ENCODE peak calls at places on chromosomes 5 and 9, in five cellular contexts. A is neuronal stem cell, Y is IMR-90, N is H9, P is mesendoderm. W is an unnamed sample.

GRCh38 chr5:63351164-63351563 is 611.1 kb downstream of the HTR1A start:
- DNase-seq in A (no peak), Y (no peak), N (no peak), P (no peak), W (no peak)

GRCh38 chr9:90047828-90048227 is 443.0 kb downstream of the GADD45G start:
- DNase-seq in A (no peak), Y (no peak), N (no peak), P (no peak), W (no peak)

GRCh38 chr5:28397502-28397941 is 1359.1 kb upstream of the CDH9 start:
- DNase-seq in A (no peak), Y (no peak), N (no peak), P (peak), W (peak)

GRCh38 chr9:125540497-125540896 is 166.5 kb downstream of the MAPKAP1 start:
- DNase-seq in A (no peak), Y (no peak), N (no peak), P (no peak), W (peak)

GRCh38 chr9:86580688-86581087 is 226.5 kb upstream of the TUT7 start:
- DNase-seq in A (no peak), Y (peak), N (no peak), P (no peak), W (no peak)

GRCh38 chr5:177390363-177391300 is 6.4 kb downstream of the SLC34A1 start:
- DNase-seq in A (peak), Y (peak), N (peak), P (peak), W (peak)

GRCh38 chr5:150573867-150574817 is 66.2 kb downstream of the NDST1 start:
- DNase-seq in A (no peak), Y (no peak), N (no peak), P (peak), W (no peak)

GRCh38 chr9:6805532-6805931 is 47.8 kb downstream of the KDM4C start:
- DNase-seq in A (no peak), Y (peak), N (no peak), P (no peak), W (no peak)

GRCh38 chr9:86368871-86369521 is 14.8 kb upstream of the TUT7 start:
- DNase-seq in A (no peak), Y (peak), N (no peak), P (no peak), W (peak)

GRCh38 chr9:94081435-94081834 is 2.8 kb upstream of the PTPDC1 start:
- DNase-seq in A (no peak), Y (no peak), N (no peak), P (no peak), W (no peak)

GRCh38 chr9:30075451-30076199 is 2308.8 kb upstream of the ACO1 start:
- DNase-seq in A (no peak), Y (no peak), N (no peak), P (peak), W (peak)

GRCh38 chr5:57338068-57338848 is 144.4 kb downstream of the ACTBL2 start:
- DNase-seq in A (no peak), Y (no peak), N (peak), P (peak), W (no peak)

GRCh38 chr5:96668725-96669124 is 6.5 kb downstream of the CAST start:
- DNase-seq in A (no peak), Y (no peak), N (peak), P (peak), W (no peak)

GRCh38 chr9:109166171-109166770 is 778 bp downstream of the FRRS1L start:
- DNase-seq in A (peak), Y (no peak), N (peak), P (no peak), W (no peak)

GRCh38 chr5:116521173-116521872 is 53.3 kb downstream of the SEMA6A start:
- DNase-seq in A (no peak), Y (no peak), N (no peak), P (peak), W (no peak)

GRCh38 chr5:147448766-147449165 is 61.1 kb downstream of the DPYSL3 start:
- DNase-seq in A (no peak), Y (peak), N (no peak), P (no peak), W (peak)

GRCh38 chr5:92917044-92917443 is 664.0 kb downstream of the NR2F1-AS1 start:
- DNase-seq in A (no peak), Y (peak), N (no peak), P (no peak), W (peak)

GRCh38 chr9:70083429-70083828 is 39.8 kb downstream of the MAMDC2 start:
- DNase-seq in A (peak), Y (no peak), N (no peak), P (no peak), W (no peak)

GRCh38 chr9:4984171-4984570 is 901 bp upstream of the JAK2 start:
- DNase-seq in A (no peak), Y (no peak), N (no peak), P (no peak), W (no peak)

GRCh38 chr9:4591123-4591500 is 71.0 kb upstream of the PLPP6 start:
- DNase-seq in A (no peak), Y (no peak), N (no peak), P (no peak), W (no peak)

GRCh38 chr5:107404595-107405366 is 266.0 kb downstream of the EFNA5 start:
- DNase-seq in A (no peak), Y (no peak), N (no peak), P (no peak), W (no peak)

GRCh38 chr9:126974604-126975003 is 60.0 kb downstream of the RALGPS1 start:
- DNase-seq in A (no peak), Y (no peak), N (no peak), P (no peak), W (no peak)

GRCh38 chr5:181241393-181241975 is 2.2 kb downstream of the RACK1 start:
- DNase-seq in A (no peak), Y (peak), N (no peak), P (peak), W (no peak)

GRCh38 chr5:95620870-95621838 is 1.3 kb downstream of the GPR150 start:
- DNase-seq in A (peak), Y (no peak), N (peak), P (peak), W (peak)

GRCh38 chr5:112933105-112933504 is 11.1 kb upstream of the REEP5 start:
- DNase-seq in A (no peak), Y (no peak), N (no peak), P (no peak), W (no peak)

GRCh38 chr9:119157196-119157595 is 212.0 kb downstream of the BRINP1 start:
- DNase-seq in A (no peak), Y (no peak), N (no peak), P (no peak), W (no peak)

GRCh38 chr5:1508679-1509290 is 15.0 kb downstream of the LPCAT1 start:
- DNase-seq in A (no peak), Y (peak), N (peak), P (no peak), W (no peak)

GRCh38 chr9:133582501-133583045 is 26.6 kb downstream of the FAM163B start:
- DNase-seq in A (no peak), Y (no peak), N (no peak), P (no peak), W (no peak)

GRCh38 chr5:53253421-53253871 is 143.9 kb upstream of the MOCS2 start:
- DNase-seq in A (no peak), Y (peak), N (no peak), P (no peak), W (peak)

GRCh38 chr5:16721151-16722102 is 104.6 kb upstream of the RETREG1 start:
- DNase-seq in A (no peak), Y (no peak), N (no peak), P (peak), W (no peak)

GRCh38 chr9:105416840-105417239 is 31.0 kb upstream of the FSD1L start:
- DNase-seq in A (no peak), Y (no peak), N (no peak), P (no peak), W (no peak)

GRCh38 chr9:69325409-69326212 is 596 bp downstream of the ENTREP1 start:
- DNase-seq in A (no peak), Y (no peak), N (peak), P (peak), W (no peak)

GRCh38 chr9:126676685-126677143 is 63.0 kb downstream of the LMX1B start:
- DNase-seq in A (peak), Y (no peak), N (peak), P (peak), W (no peak)

DNA sequence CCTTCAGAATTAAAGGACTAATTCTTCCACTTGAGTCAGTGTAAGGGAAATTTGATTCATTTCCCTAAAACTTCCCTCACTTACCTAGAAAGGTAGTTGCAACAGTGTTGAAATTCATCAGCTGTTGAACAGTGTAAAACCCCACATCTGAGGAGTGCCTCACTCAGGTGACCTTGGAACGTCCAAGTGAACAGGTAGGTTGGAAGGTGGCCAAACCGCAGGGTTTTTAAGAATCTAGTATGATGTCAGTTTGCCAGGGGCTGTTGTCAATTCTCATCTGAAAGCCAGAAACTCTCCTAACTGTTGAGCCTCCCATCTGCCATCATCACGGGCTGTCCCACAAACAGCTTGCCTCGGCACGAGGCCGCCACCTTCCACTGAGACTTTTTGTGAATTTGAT is 105.7 kb downstream of the TMEM174 start:
- DNase-seq in A (no peak), Y (no peak), N (no peak), P (no peak), W (no peak)
- H3K9ac ChIP-seq in A (no peak), Y (no peak), N (no peak), P (no peak), W (no peak)

GRCh38 chr9:129174102-129174723 is 3.8 kb downstream of the IER5L start:
- DNase-seq in A (peak), Y (peak), N (peak), P (peak), W (peak)

GRCh38 chr9:129174724-129175514 is 3.1 kb downstream of the IER5L start:
- DNase-seq in A (peak), Y (peak), N (peak), P (peak), W (peak)

GRCh38 chr9:129171993-129172751 is 5.9 kb downstream of the IER5L start:
- DNase-seq in A (no peak), Y (no peak), N (no peak), P (no peak), W (no peak)

GRCh38 chr9:129173296-129174101 is 4.6 kb downstream of the IER5L start:
- DNase-seq in A (no peak), Y (no peak), N (no peak), P (no peak), W (no peak)

DNA sequence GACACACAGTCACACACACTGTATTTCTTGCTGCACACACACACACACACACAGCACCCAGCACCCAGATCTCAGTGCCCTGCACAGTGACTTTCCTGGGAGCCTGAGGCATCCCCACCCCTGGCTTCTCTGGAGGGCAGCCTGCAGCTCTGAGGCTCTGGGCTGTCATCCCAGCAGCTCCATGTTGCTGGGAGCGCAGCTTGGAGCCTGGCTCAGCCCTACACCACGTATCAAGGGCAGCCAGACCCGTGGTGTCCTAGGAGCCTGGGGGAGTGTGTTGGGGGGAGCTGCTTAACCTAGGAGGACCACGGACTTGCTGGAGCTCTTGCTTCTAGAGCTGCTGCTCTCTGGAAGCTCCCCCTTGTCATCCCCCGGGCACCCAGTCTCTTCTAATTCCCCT is 5.2 kb downstream of the IER5L start:
- DNase-seq in A (no peak), Y (no peak), N (no peak), P (no peak), W (no peak)
- H3K4ac ChIP-seq in A (no peak), Y (peak), N (no peak), P (no peak), W (no peak)

GRCh38 chr5:137515238-137515637 is 16.1 kb upstream of the SPOCK1 start:
- DNase-seq in A (no peak), Y (no peak), N (no peak), P (no peak), W (no peak)
- H3K23ac ChIP-seq in A (no peak), Y (no peak), N (no peak), P (no peak), W (no peak)

GRCh38 chr9:692636-693459 is 148.6 kb upstream of the DMRT1 start:
- DNase-seq in A (no peak), Y (no peak), N (no peak), P (peak), W (no peak)
- H3K9ac ChIP-seq in A (no peak), Y (peak), N (no peak), P (peak), W (no peak)

GRCh38 chr5:139653616-139654015 is 5.5 kb downstream of the CXXC5 start:
- DNase-seq in A (no peak), Y (no peak), N (no peak), P (no peak), W (no peak)

GRCh38 chr5:139655727-139656271 is 7.7 kb downstream of the CXXC5 start:
- DNase-seq in A (no peak), Y (peak), N (no peak), P (no peak), W (no peak)

GRCh38 chr5:139654464-139654863 is 6.3 kb downstream of the CXXC5 start:
- DNase-seq in A (no peak), Y (no peak), N (no peak), P (no peak), W (no peak)

GRCh38 chr5:139652788-139653241 is 4.7 kb downstream of the CXXC5 start:
- DNase-seq in A (no peak), Y (no peak), N (no peak), P (no peak), W (no peak)

GRCh38 chr5:139654875-139655491 is 6.8 kb downstream of the CXXC5 start:
- DNase-seq in A (no peak), Y (no peak), N (no peak), P (no peak), W (no peak)
- H3K4ac ChIP-seq in A (no peak), Y (peak), N (no peak), P (no peak), W (peak)

GRCh38 chr9:136439550-136440408 is at the start of gene INPP5E:
- DNase-seq in A (peak), Y (peak), N (peak), P (peak), W (peak)
- H3K23ac ChIP-seq in A (peak), Y (peak), N (no peak), P (peak), W (no peak)

GRCh38 chr5:43193952-43194321 is 1.9 kb downstream of the NIM1K start:
- DNase-seq in A (no peak), Y (no peak), N (no peak), P (peak), W (no peak)

GRCh38 chr5:43192558-43193170 is 639 bp downstream of the NIM1K start:
- DNase-seq in A (no peak), Y (peak), N (no peak), P (peak), W (peak)

GRCh38 chr5:43193171-43193951 is 1.3 kb downstream of the NIM1K start:
- DNase-seq in A (peak), Y (peak), N (no peak), P (peak), W (peak)

GRCh38 chr5:43190755-43191603 is 1.0 kb upstream of the NIM1K start:
- DNase-seq in A (peak), Y (peak), N (no peak), P (peak), W (no peak)

DNA sequence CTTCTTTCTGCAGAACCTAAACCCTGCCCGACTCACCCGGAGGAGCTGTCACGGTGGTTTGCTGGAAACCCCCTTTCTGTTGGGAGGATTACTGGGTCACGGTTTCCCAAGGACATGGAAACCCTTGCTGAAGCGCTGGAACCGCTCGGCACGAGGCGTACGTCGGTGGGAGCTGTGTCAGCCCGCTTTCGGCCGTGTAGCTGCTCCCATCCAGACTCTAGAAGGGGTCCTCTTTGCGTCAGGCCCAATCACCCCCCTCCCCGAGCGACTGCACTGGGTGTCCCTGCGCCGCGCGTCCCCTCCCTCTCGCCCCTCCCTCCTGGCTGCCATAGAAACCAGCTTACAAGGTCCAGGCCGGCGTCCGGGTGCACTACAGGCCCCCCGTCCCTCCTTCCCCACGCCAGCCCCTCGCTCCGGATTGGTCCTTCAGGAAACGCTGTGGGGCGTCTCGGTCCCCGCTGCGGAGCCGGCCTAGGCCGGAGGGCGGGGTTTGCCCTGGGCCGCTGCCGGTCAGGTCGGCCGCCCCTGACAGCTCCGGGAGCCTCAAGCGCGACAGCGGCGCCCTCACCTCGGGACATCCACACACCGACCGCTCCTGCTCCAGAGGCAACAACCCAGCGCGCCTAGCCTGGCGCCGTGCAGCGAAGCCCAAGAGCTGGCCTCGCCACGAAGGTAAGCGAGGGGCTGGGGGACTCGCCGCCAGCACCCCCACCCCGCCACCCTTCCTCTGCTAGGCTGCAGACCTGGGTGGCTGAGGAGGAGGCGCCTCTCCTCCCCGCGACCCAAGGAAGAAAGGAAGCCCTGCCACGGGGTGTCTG is at the start of gene NIM1K:
- DNase-seq in A (peak), Y (peak), N (peak), P (peak), W (peak)
- H3K9ac ChIP-seq in A (peak), Y (peak), N (no peak), P (peak), W (no peak)

GRCh38 chr5:142357469-142358090 is 32.8 kb upstream of the SPRY4 start:
- DNase-seq in A (no peak), Y (peak), N (no peak), P (no peak), W (no peak)

GRCh38 chr5:142358648-142359047 is 33.8 kb upstream of the SPRY4 start:
- DNase-seq in A (no peak), Y (no peak), N (no peak), P (no peak), W (no peak)

GRCh38 chr5:142358121-142358520 is 33.3 kb upstream of the SPRY4 start:
- DNase-seq in A (no peak), Y (no peak), N (no peak), P (no peak), W (no peak)

GRCh38 chr5:142360607-142361120 is 35.8 kb upstream of the SPRY4 start:
- DNase-seq in A (no peak), Y (peak), N (peak), P (peak), W (no peak)

DNA sequence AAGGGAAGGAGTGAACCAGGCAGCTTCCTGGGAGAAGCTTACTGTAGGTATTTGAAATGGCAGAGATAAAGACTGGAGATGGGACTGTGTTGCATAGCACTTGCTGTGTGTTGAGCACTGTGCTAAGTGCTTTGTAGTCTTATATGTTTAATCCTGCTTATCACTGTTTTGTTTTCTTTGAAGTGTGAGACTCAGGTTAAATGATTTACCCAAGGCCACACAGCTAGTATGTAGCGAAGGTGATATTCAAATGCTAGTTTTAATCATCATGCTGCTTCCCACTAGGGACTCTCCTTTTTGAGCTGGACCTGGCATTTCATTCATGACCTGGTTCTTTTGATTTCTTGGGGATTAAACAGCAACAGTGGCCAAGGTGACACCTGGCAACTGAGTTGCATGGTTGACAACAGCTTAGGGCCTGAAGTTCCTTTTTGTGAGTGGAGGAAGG is 35.3 kb upstream of the SPRY4 start:
- DNase-seq in A (no peak), Y (no peak), N (no peak), P (peak), W (no peak)
- H3K4ac ChIP-seq in A (no peak), Y (peak), N (no peak), P (peak), W (no peak)

W was measured in trophoblast cell.